ENCODE peak calls at places on chromosome X, in four cellular contexts. J is fibroblast of lung, U is astrocyte, W is upper lobe of left lung. D is an unnamed sample.
A peak's percentile ranks its signal among the peaks of the same experiment; 100 is the strongest.

GRCh38 chrX:135436966-135437866 is 15.5 kb downstream of the SMIM10L2A start:
- DNase-seq in J (no peak), U (no peak), W (no peak), D (no peak)

GRCh38 chrX:34656842-34657780 is at the start of gene TMEM47:
- DNase-seq in J (peak; percentile 72), U (peak; percentile 44), W (peak; percentile 64), D (peak; percentile 36)

GRCh38 chrX:55451990-55452824 is at the start of gene MAGEH1:
- DNase-seq in J (peak; percentile 82), U (peak; percentile 70), W (peak; percentile 85), D (peak; percentile 75)

GRCh38 chrX:12701625-12702024 is 89.6 kb upstream of the PRPS2 start:
- DNase-seq in J (peak; percentile 57), U (peak; percentile 24), W (peak; percentile 58), D (peak; percentile 20)

GRCh38 chrX:153421856-153422255 is 10.6 kb downstream of the ZFP92 start:
- DNase-seq in J (no peak), U (no peak), W (no peak), D (no peak)

GRCh38 chrX:6990552-6991193 is 156.8 kb upstream of the STS start:
- DNase-seq in J (no peak), U (no peak), W (no peak), D (no peak)

GRCh38 chrX:13868481-13869040 is 51.7 kb upstream of the GPM6B start:
- DNase-seq in J (peak; percentile 74), U (peak; percentile 36), W (no peak), D (no peak)

GRCh38 chrX:111151764-111152163 is 55.8 kb downstream of the PAK3 start:
- DNase-seq in J (no peak), U (no peak), W (no peak), D (no peak)

GRCh38 chrX:33908074-33908473 is 224.0 kb downstream of the FAM47A start:
- DNase-seq in J (no peak), U (no peak), W (no peak), D (no peak)

GRCh38 chrX:132622130-132622529 is 133.3 kb upstream of the MBNL3 start:
- DNase-seq in J (peak; percentile 43), U (peak; percentile 57), W (no peak), D (peak; percentile 73)

GRCh38 chrX:13996650-13997049 is 33.0 kb downstream of the GEMIN8 start:
- DNase-seq in J (no peak), U (no peak), W (no peak), D (no peak)

GRCh38 chrX:107825698-107826285 is at the start of gene MID2:
- DNase-seq in J (peak; percentile 30), U (peak; percentile 40), W (peak; percentile 79), D (no peak)

GRCh38 chrX:79366888-79367749 is at the start of gene ITM2A:
- DNase-seq in J (no peak), U (no peak), W (peak; percentile 23), D (no peak)

GRCh38 chrX:136450050-136450830 is 37.5 kb upstream of the BRS3 start:
- DNase-seq in J (no peak), U (no peak), W (no peak), D (no peak)

GRCh38 chrX:2819345-2820130 is 9.2 kb upstream of the GYG2 start:
- DNase-seq in J (peak; percentile 21), U (no peak), W (no peak), D (no peak)

GRCh38 chrX:87045352-87045751 is 472.2 kb upstream of the KLHL4 start:
- DNase-seq in J (no peak), U (no peak), W (no peak), D (no peak)

GRCh38 chrX:121336831-121337421 is 289.5 kb downstream of the GLUD2 start:
- DNase-seq in J (no peak), U (no peak), W (no peak), D (no peak)

GRCh38 chrX:133365886-133366611 is 49.2 kb downstream of the GPC4 start:
- DNase-seq in J (no peak), U (peak; percentile 80), W (no peak), D (no peak)

GRCh38 chrX:139766545-139766983 is 58.6 kb upstream of the MCF2 start:
- DNase-seq in J (no peak), U (no peak), W (no peak), D (no peak)
- TF ChIP-seq CTCF in J (no peak), U (no peak), W (no peak), D (no peak)

GRCh38 chrX:16589211-16589610 is 60.7 kb upstream of the S100G start:
- DNase-seq in J (peak; percentile 63), U (peak; percentile 63), W (no peak), D (peak; percentile 28)

GRCh38 chrX:16586371-16587112 is 63.4 kb upstream of the S100G start:
- DNase-seq in J (no peak), U (no peak), W (no peak), D (no peak)

GRCh38 chrX:16592194-16592770 is 57.7 kb upstream of the S100G start:
- DNase-seq in J (no peak), U (no peak), W (no peak), D (no peak)

GRCh38 chrX:16587776-16588175 is 62.2 kb upstream of the S100G start:
- DNase-seq in J (no peak), U (no peak), W (no peak), D (no peak)

GRCh38 chrX:16589826-16590225 is 60.1 kb upstream of the S100G start:
- DNase-seq in J (no peak), U (no peak), W (no peak), D (no peak)
- H3K4me3 ChIP-seq in J (no peak overlapping the region), U (no peak overlapping the region), W (no peak overlapping the region), D (no peak overlapping the region)

GRCh38 chrX:48806088-48806487 is 4.2 kb downstream of the HDAC6 start:
- DNase-seq in J (no peak), U (no peak), W (no peak), D (no peak)

GRCh38 chrX:48802813-48803261 is 970 bp downstream of the HDAC6 start:
- DNase-seq in J (no peak), U (no peak), W (no peak), D (no peak)

GRCh38 chrX:48800574-48801280 is 1.1 kb upstream of the HDAC6 start:
- DNase-seq in J (no peak), U (no peak), W (no peak), D (no peak)

GRCh38 chrX:48801281-48802088 is at the start of gene HDAC6:
- DNase-seq in J (peak; percentile 98), U (peak; percentile 95), W (peak; percentile 97), D (peak; percentile 96)

DNA sequence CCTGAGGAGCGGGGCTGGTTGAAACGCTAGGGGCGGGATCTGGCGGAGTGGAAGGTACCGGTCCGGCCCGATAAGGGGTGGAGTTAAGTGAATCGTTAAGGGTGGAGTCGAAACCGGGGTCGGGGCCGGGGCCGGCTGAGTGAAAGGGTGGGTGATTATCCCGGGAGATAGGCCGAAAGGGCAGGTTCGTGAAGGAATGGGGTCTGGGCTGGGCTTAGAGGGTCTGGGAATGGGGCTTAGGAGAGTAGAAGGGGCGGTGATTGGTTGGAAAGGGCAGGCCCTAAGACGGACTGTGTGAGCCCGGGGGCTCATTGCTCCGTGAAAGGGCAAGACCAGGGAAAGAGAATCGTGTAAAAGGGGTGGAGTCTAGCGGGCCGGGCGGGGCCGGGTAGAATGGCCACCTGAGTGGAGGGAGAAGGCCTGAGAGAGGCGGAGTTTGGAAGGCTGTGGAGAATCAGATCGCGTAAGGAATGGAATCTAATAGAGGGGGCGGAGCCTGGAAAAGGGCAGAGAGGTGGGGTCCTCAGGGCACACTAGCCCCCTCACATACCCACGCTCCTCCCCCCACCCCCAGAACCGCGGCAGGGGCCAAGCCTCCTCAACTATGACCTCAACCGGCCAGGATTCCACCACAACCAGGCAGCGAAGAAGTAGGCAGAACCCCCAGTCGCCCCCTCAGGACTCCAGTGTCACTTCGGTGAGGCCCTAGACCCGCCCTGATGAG is 384 bp downstream of the HDAC6 start:
- DNase-seq in J (peak; percentile 70), U (peak; percentile 67), W (peak; percentile 87), D (peak; percentile 74)
- TF ChIP-seq CTCF in J (no peak), U (no peak), W (no peak), D (no peak)

GRCh38 chrX:17409566-17410290 is 34.7 kb downstream of the NHS start:
- DNase-seq in J (no peak), U (no peak), W (no peak), D (no peak)
- H3K4me3 ChIP-seq in J (no peak overlapping the region), U (no peak overlapping the region), W (no peak overlapping the region), D (no peak overlapping the region)

DNA sequence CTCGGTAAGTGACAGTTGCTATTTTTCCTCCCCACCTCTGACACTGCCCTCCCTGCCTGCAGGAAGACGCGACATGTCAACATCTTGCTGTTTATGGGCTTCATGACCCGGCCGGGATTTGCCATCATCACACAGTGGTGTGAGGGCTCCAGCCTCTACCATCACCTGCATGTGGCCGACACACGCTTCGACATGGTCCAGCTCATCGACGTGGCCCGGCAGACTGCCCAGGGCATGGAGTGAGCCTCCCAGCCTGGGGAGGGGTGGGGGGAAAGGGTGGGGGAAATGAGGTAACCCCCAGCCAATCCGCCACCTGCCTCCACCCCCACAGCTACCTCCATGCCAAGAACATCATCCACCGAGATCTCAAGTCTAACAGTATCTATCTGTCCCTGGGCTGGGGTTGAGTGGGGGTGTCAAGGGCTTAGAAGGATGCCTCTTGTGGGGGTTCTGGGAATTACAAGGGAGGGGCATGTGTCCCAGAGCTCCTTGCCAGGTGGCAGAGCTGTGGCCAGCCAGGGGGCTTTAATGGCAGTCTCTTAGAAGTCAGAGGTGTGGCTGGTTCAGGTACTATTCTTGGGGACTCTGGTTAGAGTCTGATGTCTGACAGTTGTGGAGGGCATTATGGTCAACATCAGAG is 7.8 kb downstream of the ARAF start:
- DNase-seq in J (no peak), U (no peak), W (no peak), D (no peak)
- TF ChIP-seq CTCF in J (peak; percentile 38), U (no peak), W (peak; percentile 9), D (peak; percentile 57)

GRCh38 chrX:154751121-154751668 is 318 bp upstream of the GAB3 start:
- DNase-seq in J (no peak), U (no peak), W (no peak), D (no peak)

GRCh38 chrX:154748712-154749339 is 2.1 kb downstream of the GAB3 start:
- DNase-seq in J (peak; percentile 61), U (no peak), W (peak; percentile 64), D (peak; percentile 47)

GRCh38 chrX:154750301-154751120 is at the start of gene GAB3:
- DNase-seq in J (peak; percentile 30), U (no peak), W (no peak), D (no peak)

GRCh38 chrX:154751669-154752271 is 893 bp upstream of the GAB3 start:
- DNase-seq in J (no peak), U (no peak), W (no peak), D (no peak)

GRCh38 chrX:154749856-154750255 is 1.0 kb downstream of the GAB3 start:
- DNase-seq in J (no peak), U (no peak), W (no peak), D (no peak)
- H3K4me3 ChIP-seq in J (peak overlapping the region; percentile 57), U (peak overlapping the region; percentile 54), W (peak overlapping the region; percentile 56), D (peak overlapping the region; percentile 56)

GRCh38 chrX:75155830-75156525 is at the start of gene ABCB7:
- DNase-seq in J (peak; percentile 83), U (peak; percentile 69), W (peak; percentile 51), D (peak; percentile 61)
- TF ChIP-seq CTCF in J (peak; percentile 21), U (no peak), W (no peak), D (no peak)

D was measured in brain microvascular endothelial cell.